ENCODE peak calls at places on chromosomes 12 and 14, in four cellular contexts. One of them, this sample, is unnamed.

GRCh38 chr14:58663494-58664111 is 25.8 kb downstream of the DACT1 start:
- DNase-seq in A549: no peak
- DNase-seq in HepG2: no peak
- DNase-seq in GM23338: peak
- DNase-seq in this sample: no peak

GRCh38 chr14:100879782-100880181 is 23.7 kb downstream of the RTL1 start:
- DNase-seq in A549: no peak
- DNase-seq in GM23338: no peak
- DNase-seq in HepG2: no peak
- DNase-seq in this sample: no peak

GRCh38 chr14:70281938-70282337 is 77.5 kb downstream of the COX16 start:
- DNase-seq in A549: no peak
- DNase-seq in GM23338: peak
- DNase-seq in HepG2: no peak
- DNase-seq in this sample: no peak

GRCh38 chr14:24143511-24143910 is 2.1 kb upstream of the EMC9 start:
- DNase-seq in A549: no peak
- DNase-seq in GM23338: no peak
- DNase-seq in HepG2: no peak
- DNase-seq in this sample: no peak

GRCh38 chr14:86712176-86712575 is 1182.2 kb downstream of the FLRT2 start:
- DNase-seq in GM23338: no peak
- DNase-seq in HepG2: peak
- DNase-seq in A549: no peak
- DNase-seq in this sample: peak

GRCh38 chr12:54431911-54432814 is 13.1 kb upstream of the ITGA5 start:
- DNase-seq in HepG2: no peak
- DNase-seq in A549: no peak
- DNase-seq in GM23338: peak
- DNase-seq in this sample: no peak

GRCh38 chr14:31270196-31270772 is 62.7 kb upstream of the HECTD1 start:
- DNase-seq in GM23338: peak
- DNase-seq in A549: no peak
- DNase-seq in HepG2: peak
- DNase-seq in this sample: peak

GRCh38 chr14:88231626-88232025 is 91.4 kb downstream of the KCNK10 start:
- DNase-seq in GM23338: no peak
- DNase-seq in HepG2: no peak
- DNase-seq in A549: no peak
- DNase-seq in this sample: no peak

GRCh38 chr12:66803972-66804371 is 125.1 kb upstream of the GRIP1 start:
- DNase-seq in HepG2: no peak
- DNase-seq in A549: no peak
- DNase-seq in GM23338: peak
- DNase-seq in this sample: no peak

GRCh38 chr12:98653866-98654493 is 8.9 kb downstream of the APAF1 start:
- DNase-seq in GM23338: peak
- DNase-seq in HepG2: peak
- DNase-seq in A549: peak
- DNase-seq in this sample: peak

GRCh38 chr12:8027856-8028255 is 4.7 kb upstream of the FOXJ2 start:
- DNase-seq in HepG2: no peak
- DNase-seq in GM23338: no peak
- DNase-seq in A549: no peak
- DNase-seq in this sample: no peak

DNA sequence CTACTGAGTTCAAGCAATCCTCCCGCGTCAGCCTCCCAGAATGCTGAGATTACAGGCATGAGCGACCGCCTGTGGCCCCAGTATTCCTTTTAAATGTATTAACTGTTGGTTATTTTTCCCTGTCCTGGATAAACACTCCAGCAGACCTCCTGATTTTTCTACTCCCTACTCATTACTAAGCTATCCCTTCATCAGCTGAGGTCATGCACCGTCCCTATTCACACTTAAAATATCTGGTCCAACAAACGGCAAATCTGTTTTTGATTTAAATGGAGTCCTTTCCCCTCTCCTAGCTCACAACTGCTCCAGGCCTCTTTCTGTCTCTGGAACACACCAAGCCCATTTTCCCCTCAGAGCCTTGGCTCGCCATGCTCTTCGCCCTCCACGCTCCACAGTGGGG is 1003.3 kb upstream of the TMEM132C start:
- DNase-seq in HepG2: no peak
- DNase-seq in GM23338: no peak
- DNase-seq in A549: no peak
- DNase-seq in this sample: no peak
- TF ChIP-seq REST in HepG2: no peak
- TF ChIP-seq REST in GM23338: no peak
- TF ChIP-seq REST in A549: no peak
- TF ChIP-seq REST in this sample: no peak

GRCh38 chr12:6613776-6614512 is 6.8 kb upstream of the CHD4 start:
- DNase-seq in A549: peak
- DNase-seq in GM23338: peak
- DNase-seq in HepG2: peak
- DNase-seq in this sample: peak

GRCh38 chr12:6612652-6613014 is 5.5 kb upstream of the CHD4 start:
- DNase-seq in A549: no peak
- DNase-seq in HepG2: no peak
- DNase-seq in GM23338: no peak
- DNase-seq in this sample: no peak

GRCh38 chr12:6612247-6612646 is 5.1 kb upstream of the CHD4 start:
- DNase-seq in HepG2: no peak
- DNase-seq in A549: no peak
- DNase-seq in GM23338: no peak
- DNase-seq in this sample: no peak

GRCh38 chr12:6614513-6615177 is 7.5 kb upstream of the CHD4 start:
- DNase-seq in GM23338: peak
- DNase-seq in A549: peak
- DNase-seq in HepG2: no peak
- DNase-seq in this sample: no peak

DNA sequence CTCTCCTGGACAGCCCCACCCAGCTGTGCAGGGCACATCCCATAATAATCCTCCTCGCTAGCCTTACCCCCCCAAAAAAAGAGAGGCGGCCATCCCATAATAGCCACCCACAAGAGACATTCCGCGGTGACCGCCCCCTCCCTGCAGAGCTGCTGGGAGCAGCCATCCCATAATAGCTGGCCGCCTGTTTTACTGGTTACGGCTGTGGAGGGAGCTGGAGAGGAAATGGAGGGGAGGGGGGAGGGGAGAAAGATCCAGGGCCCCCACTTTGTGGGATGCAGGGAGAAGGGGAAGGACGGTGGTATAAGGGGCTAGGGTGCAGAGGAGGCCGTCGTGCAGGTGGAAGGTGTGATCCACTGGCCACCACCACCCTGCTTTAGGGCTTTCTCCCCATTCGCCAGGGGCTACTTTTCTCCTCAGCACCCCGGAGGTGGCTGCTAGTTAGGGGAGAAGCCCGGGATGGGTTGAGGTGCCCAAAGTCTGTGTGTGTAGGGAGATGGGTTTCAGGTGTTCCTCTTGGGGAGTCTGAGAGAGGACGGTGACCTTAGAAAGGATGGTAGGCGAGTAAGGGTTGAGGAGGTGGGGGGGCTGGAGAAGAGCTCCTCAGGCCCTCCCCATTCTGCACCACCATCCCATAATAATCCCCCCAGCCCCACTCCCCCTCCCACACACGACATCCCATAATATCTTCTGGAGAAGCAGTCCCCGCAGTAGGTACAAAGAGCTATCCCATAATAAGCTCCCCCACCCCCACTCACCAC is 6.0 kb upstream of the CHD4 start:
- DNase-seq in GM23338: peak
- DNase-seq in HepG2: peak
- DNase-seq in A549: no peak
- DNase-seq in this sample: peak
- H3K4me3 ChIP-seq in GM23338: peak
- H3K4me3 ChIP-seq in HepG2: peak
- H3K4me3 ChIP-seq in A549: no peak
- H3K4me3 ChIP-seq in this sample: peak

DNA sequence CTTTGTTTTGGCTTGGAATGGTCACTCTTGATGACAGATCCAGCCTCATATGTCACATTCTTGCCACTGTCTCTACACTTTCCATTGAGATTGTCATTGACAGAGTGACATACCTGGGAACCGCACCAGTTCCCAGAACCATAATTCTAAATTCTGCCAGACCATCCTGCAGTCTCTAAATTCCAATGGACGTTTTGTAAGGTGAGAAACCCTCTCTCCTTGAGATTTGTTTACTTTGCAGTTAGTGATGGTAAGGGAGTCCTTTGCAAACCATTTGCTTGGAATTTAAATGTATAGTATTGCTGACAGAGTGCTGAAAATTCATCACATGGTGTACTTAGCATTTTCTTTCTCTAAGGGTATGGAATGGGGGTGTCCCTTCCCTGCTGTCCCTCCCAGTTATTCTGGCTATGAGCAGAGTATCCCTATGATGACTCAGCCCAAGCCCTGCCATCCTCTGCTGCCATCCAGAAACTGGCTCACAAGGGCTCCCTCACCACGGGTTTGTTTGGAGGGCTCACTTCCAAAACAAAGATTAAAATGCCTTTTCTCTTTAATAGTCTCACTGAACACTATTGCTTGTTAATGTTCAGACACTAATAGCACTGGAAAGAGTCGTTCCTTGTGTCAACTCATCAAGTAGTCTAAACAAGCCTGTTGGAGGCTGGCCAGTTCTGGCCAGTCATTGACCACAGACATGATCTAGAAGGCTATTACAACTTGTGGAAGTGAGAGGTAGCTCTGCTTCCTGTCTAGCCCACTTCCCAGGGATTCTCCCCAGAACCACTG is 129.0 kb upstream of the HMGA2 start:
- DNase-seq in A549: peak
- DNase-seq in HepG2: peak
- DNase-seq in GM23338: peak
- DNase-seq in this sample: no peak
- TF ChIP-seq REST in A549: no peak
- TF ChIP-seq REST in HepG2: no peak
- TF ChIP-seq REST in GM23338: no peak
- TF ChIP-seq REST in this sample: no peak

DNA sequence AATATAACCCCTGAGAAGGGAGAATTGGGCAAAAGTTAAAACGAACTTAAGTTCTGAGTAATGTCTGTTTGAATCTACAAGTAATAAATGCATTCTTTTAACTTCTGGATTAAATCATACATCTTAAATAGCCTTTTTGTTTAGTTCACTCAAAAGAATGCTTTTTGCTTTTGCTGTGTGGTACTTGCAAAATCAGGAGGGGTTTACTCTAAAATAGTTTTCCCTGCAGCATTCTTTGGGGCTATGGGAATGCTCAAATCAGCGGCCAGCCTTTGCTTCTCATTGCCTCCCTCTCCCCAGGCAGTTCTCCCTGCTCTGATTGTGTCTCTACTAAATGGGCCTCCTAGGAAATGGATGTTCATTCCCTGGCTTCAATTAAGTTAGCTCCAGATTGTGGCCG is 4.3 kb downstream of the TULP3 start:
- DNase-seq in HepG2: no peak
- DNase-seq in A549: no peak
- DNase-seq in GM23338: peak
- DNase-seq in this sample: no peak
- H3K4me3 ChIP-seq in HepG2: no peak
- H3K4me3 ChIP-seq in A549: no peak
- H3K4me3 ChIP-seq in GM23338: no peak
- H3K4me3 ChIP-seq in this sample: no peak

GRCh38 chr14:105489607-105490317 is 1.3 kb upstream of the TEDC1 start:
- DNase-seq in HepG2: peak
- DNase-seq in A549: peak
- DNase-seq in GM23338: peak
- DNase-seq in this sample: peak
- TF ChIP-seq REST in HepG2: no peak
- TF ChIP-seq REST in A549: no peak
- TF ChIP-seq REST in GM23338: no peak
- TF ChIP-seq REST in this sample: no peak

DNA sequence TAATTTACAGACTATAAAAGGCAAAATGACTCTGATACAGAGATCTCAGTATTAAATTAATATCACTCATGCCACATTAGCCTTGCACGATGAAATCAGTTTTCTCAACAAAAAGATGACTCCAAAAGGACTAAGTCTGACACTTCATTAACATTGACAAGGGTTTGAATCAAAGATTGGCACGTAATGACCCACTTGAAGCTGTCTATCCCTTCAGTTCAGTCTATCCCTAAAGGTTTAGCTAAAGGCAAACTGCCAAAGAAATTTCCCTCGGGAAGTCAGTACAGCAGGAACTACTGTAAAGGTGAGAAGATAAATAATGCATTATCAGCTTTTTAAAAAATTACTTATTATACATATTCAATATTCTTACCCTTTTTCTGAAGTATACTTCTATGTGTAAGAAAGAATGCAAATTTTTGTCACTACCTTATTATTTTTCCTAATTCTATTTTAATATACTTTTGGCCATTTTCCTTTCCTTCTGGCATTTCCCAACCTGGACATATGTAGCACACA is 127.1 kb downstream of the NELL2 start:
- DNase-seq in A549: no peak
- DNase-seq in HepG2: no peak
- DNase-seq in GM23338: no peak
- DNase-seq in this sample: no peak
- H3K4me3 ChIP-seq in A549: no peak
- H3K4me3 ChIP-seq in HepG2: no peak
- H3K4me3 ChIP-seq in GM23338: no peak
- H3K4me3 ChIP-seq in this sample: no peak

GRCh38 chr12:96194901-96195844 is 998 bp downstream of the ELK3 start:
- DNase-seq in A549: peak
- DNase-seq in GM23338: peak
- DNase-seq in HepG2: no peak
- DNase-seq in this sample: peak
- TF ChIP-seq REST in A549: no peak
- TF ChIP-seq REST in GM23338: no peak
- TF ChIP-seq REST in HepG2: no peak
- TF ChIP-seq REST in this sample: no peak

GRCh38 chr12:43550831-43551270 is 1.2 kb downstream of the ADAMTS20 start:
- DNase-seq in HepG2: no peak
- DNase-seq in GM23338: peak
- DNase-seq in A549: no peak
- DNase-seq in this sample: no peak
- H3K4me3 ChIP-seq in HepG2: no peak
- H3K4me3 ChIP-seq in GM23338: peak
- H3K4me3 ChIP-seq in A549: no peak
- H3K4me3 ChIP-seq in this sample: no peak

DNA sequence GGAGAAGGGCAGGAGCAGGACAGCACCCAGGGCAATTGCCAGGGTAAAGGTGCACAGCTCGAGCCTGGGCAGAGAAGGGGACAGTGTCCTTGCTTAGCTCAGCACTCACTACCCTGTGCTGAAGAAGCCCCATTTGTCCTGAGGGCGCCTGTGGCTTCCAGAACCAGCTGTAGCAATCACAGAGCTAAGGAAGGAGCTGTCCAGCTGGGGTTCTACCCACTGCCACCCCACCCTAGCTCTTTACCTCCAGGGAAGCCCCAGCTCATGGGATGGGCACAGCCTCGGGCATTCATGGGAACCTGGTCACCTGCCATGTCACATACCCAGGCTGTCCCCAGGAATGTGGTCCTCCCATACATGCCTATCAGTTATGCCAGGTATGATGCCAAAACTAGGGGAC is 5.8 kb downstream of the LMBR1L start:
- DNase-seq in GM23338: no peak
- DNase-seq in A549: no peak
- DNase-seq in HepG2: no peak
- DNase-seq in this sample: no peak
- TF ChIP-seq REST in GM23338: no peak
- TF ChIP-seq REST in A549: no peak
- TF ChIP-seq REST in HepG2: no peak
- TF ChIP-seq REST in this sample: peak

This sample was measured in HL-60.